ENCODE peak calls at places on chromosome 4, in four cellular contexts. U is AG09319, O is progenitor cell of endocrine pancreas, N is fibroblast of pulmonary artery. R is an unnamed sample.

GRCh38 chr4:19117022-19117421 is 1095.5 kb upstream of the LCORL start:
- DNase-seq in N (no peak), U (no peak), O (no peak), R (no peak)

GRCh38 chr4:121464854-121465253 is 84.0 kb upstream of the QRFPR start:
- DNase-seq in O (no peak), U (no peak), N (no peak), R (no peak)

GRCh38 chr4:177117256-177117655 is 192.4 kb upstream of the NEIL3 start:
- DNase-seq in U (no peak), O (no peak), N (no peak), R (no peak)

GRCh38 chr4:173252024-173252935 is 81.9 kb downstream of the HMGB2 start:
- DNase-seq in O (no peak), N (peak), U (peak), R (no peak)

GRCh38 chr4:76732246-76732645 is 165.7 kb downstream of the SOWAHB start:
- DNase-seq in U (no peak), O (no peak), N (no peak), R (no peak)

GRCh38 chr4:78584863-78585576 is 33.5 kb downstream of the ANXA3 start:
- DNase-seq in U (no peak), N (peak), O (no peak), R (no peak)

GRCh38 chr4:154390324-154390723 is 101.3 kb downstream of the DCHS2 start:
- DNase-seq in U (no peak), O (no peak), N (no peak), R (no peak)

GRCh38 chr4:106315476-106315967 is 487 bp downstream of the TBCK start:
- DNase-seq in N (peak), O (no peak), U (no peak), R (no peak)

GRCh38 chr4:182062936-182063335 is 180.3 kb upstream of the TENM3 start:
- DNase-seq in O (no peak), N (peak), U (peak), R (no peak)

GRCh38 chr4:163382178-163382869 is 38.6 kb downstream of the NPY5R start:
- DNase-seq in O (no peak), N (no peak), U (no peak), R (no peak)

GRCh38 chr4:36288727-36289126 is 7.3 kb downstream of the DTHD1 start:
- DNase-seq in U (no peak), N (peak), O (no peak), R (no peak)

GRCh38 chr4:128381748-128382559 is 94.3 kb upstream of the PGRMC2 start:
- DNase-seq in N (no peak), O (no peak), U (no peak), R (no peak)

GRCh38 chr4:80213117-80213815 is 16.0 kb downstream of the PRDM8 start:
- DNase-seq in U (no peak), N (no peak), O (no peak), R (no peak)

GRCh38 chr4:53490965-53491622 is 100.2 kb downstream of the LNX1 start:
- DNase-seq in O (no peak), U (peak), N (peak), R (peak)

GRCh38 chr4:159204566-159204965 is 101.7 kb downstream of the RAPGEF2 start:
- DNase-seq in O (no peak), U (no peak), N (no peak), R (no peak)

GRCh38 chr4:119623025-119623424 is 5.6 kb downstream of the PDE5A start:
- DNase-seq in N (peak), O (no peak), U (no peak), R (no peak)

GRCh38 chr4:20127626-20128025 is 124.1 kb upstream of the SLIT2 start:
- DNase-seq in U (no peak), N (peak), O (no peak), R (no peak)

GRCh38 chr4:88225216-88226107 is 58.9 kb downstream of the PPM1K start:
- DNase-seq in N (peak), O (no peak), U (no peak), R (no peak)

GRCh38 chr4:61770456-61770855 is 570.3 kb downstream of the ADGRL3 start:
- DNase-seq in U (no peak), O (no peak), N (no peak), R (no peak)

GRCh38 chr4:123559955-123560669 is 163.5 kb downstream of the SPRY1 start:
- DNase-seq in O (no peak), U (no peak), N (peak), R (no peak)

GRCh38 chr4:3450643-3451042 is 8.9 kb downstream of the HGFAC start:
- DNase-seq in N (no peak), O (no peak), U (no peak), R (no peak)

GRCh38 chr4:142585411-142585810 is 260.7 kb downstream of the INPP4B start:
- DNase-seq in O (no peak), N (peak), U (no peak), R (no peak)

GRCh38 chr4:96525901-96526300 is 686.0 kb downstream of the PDHA2 start:
- DNase-seq in U (no peak), O (no peak), N (peak), R (no peak)

GRCh38 chr4:95409127-95409526 is 139.6 kb downstream of the UNC5C start:
- DNase-seq in U (no peak), N (peak), O (no peak), R (no peak)

GRCh38 chr4:25441519-25442117 is 64.6 kb downstream of the ANAPC4 start:
- DNase-seq in N (peak), O (peak), U (no peak), R (peak)

DNA sequence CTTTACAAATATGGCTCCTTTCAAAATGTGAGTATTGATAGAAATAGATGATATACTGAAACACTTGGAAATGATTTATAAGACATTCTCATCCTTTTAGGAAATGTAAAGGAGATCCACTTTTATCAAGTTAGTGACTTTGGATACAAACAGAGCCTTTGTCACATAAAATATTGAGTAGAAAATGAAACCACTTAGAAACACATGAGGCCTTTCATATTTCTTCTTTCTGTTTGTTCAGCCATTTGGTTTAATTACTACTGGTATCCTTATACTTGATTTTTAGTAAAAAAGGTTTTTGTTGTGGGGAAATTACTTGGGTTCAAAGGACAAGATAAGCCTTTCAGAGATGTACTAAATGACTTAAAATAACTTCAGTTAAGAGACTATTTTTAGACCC is 4.1 kb downstream of the STOX2 start:
- DNase-seq in U (no peak), N (no peak), O (no peak), R (no peak)
- TF ChIP-seq CTCF in U (no peak), N (no peak), O (no peak), R (no peak)

GRCh38 chr4:111136438-111136837 is 513.6 kb upstream of the PITX2 start:
- DNase-seq in U (peak), O (no peak), N (peak), R (no peak)
- TF ChIP-seq CTCF in U (peak), O (peak), N (no peak), R (no peak)

GRCh38 chr4:55027596-55027995 is 97.8 kb downstream of the KDR start:
- DNase-seq in U (no peak), N (no peak), O (no peak), R (no peak)
- TF ChIP-seq CTCF in U (no peak), N (no peak), O (no peak), R (no peak)

GRCh38 chr4:4852591-4853362 is 6.7 kb upstream of the MSX1 start:
- DNase-seq in O (no peak), N (peak), U (no peak), R (no peak)
- TF ChIP-seq CTCF in O (peak), N (peak), U (peak), R (no peak)

DNA sequence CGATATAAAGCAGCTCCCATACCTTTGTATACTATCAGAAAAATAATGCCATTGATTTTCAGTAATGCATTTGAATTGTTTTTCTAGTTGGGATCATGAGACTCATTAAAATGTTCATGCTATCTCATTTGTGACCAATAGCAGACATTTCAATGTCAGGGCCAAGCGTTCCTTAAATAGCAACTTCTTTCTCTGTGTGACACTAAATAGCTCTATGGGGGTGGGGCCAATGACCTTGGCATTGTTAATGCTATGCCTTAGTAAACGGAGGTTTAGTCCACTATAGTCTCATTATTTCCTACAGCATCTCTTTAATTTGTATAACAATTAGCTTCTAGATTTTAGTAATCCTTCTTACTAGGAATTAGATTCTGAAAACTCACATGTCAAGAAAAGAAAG is 48.6 kb upstream of the ARHGAP24 start:
- DNase-seq in O (no peak), U (no peak), N (no peak), R (no peak)
- TF ChIP-seq CTCF in O (no peak), U (no peak), N (no peak), R (no peak)

DNA sequence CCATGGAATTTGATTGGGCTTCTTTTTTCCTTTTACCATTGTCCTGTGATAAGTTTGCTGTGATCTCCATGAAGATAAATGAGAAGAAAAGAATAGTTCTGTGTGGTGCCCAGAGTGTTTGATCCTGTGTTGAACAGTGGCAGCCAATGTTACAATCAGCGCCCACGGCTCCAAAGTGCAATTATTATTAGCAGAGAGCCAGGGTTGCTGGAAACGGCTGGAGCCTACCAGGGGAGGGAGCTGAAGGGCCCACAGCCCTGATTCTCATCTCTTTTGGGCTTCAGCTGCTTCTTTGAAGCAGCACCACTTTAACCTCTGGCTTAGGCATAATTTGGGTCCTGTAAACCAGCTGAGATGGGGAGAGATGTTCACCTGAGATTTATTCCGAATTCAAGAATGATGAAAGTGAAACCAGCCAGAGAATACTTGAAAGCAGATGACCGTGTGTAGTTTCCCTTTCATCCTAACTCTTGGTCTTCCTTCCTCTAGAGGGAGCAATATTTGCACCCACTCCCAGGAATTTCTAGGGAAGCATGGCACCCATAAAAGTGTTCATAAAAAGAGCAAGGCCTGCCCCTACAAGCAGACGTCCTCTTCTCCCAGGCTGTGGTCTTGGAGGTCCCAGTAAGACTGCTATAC is 298.3 kb downstream of the EVC2 start:
- DNase-seq in U (no peak), N (no peak), O (no peak), R (no peak)
- TF ChIP-seq CTCF in U (no peak), N (no peak), O (peak), R (no peak)

DNA sequence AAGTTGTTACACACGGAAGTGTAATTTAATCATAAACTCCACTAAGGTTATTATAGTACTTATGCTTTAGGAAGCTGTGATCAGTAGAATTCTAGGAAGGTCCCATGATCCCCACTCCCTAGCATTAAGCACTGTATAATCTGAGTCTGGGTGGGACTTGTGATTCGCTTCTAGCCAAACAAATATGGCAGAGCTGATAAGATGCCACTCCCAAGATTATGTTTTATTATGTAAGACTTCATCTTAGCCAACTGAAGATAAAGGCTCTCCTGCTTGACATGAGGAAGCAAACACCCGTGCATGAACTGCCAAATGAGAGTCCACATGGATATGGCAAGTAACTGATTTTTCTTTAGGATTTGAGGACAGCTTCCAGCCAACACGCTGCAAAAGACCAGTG is 186.4 kb upstream of the NDST3 start:
- DNase-seq in U (no peak), O (no peak), N (no peak), R (no peak)
- TF ChIP-seq CTCF in U (no peak), O (no peak), N (no peak), R (no peak)

GRCh38 chr4:8320386-8320750 is 50.8 kb downstream of the HTRA3 start:
- DNase-seq in N (no peak), O (no peak), U (no peak), R (no peak)
- TF ChIP-seq CTCF in N (peak), O (peak), U (no peak), R (no peak)

DNA sequence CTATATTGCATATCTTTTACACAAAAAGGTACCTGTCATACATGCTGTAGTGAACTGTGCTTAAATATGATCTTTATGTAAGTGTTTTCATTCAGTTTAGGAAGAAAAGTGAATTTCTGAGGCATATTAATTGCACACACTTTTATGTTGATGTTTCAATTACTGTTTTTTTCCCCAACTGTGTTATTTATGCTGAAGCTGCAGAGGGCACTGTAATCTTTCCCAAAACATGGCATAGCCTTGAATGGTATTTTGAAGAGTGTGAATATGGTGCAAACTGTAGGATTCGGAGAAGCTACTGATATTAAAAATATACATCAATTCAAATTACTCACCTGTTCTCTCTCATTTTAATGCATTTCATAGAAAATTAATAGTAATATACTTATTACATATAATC is 6.0 kb upstream of the CENPE start:
- DNase-seq in U (no peak), O (no peak), N (peak), R (no peak)
- TF ChIP-seq CTCF in U (peak), O (peak), N (peak), R (no peak)

GRCh38 chr4:56618734-56619133 is 62.4 kb downstream of the HOPX start:
- DNase-seq in N (no peak), O (no peak), U (no peak), R (no peak)
- TF ChIP-seq CTCF in N (no peak), O (no peak), U (no peak), R (no peak)